ENCODE peak calls at places on chromosomes 13 and 19, in six cellular contexts. N, J, B, X, S and C are unnamed samples.

GRCh38 chr19:13974073-13974472 is 21.8 kb downstream of the DCAF15 start:
- DNase-seq in B (no peak), S (no peak), X (peak; percentile 84), N (peak; percentile 41), J (no peak), C (no peak)

GRCh38 chr19:33249740-33250366 is 24.2 kb upstream of the SLC7A10 start:
- DNase-seq in S (no peak), X (no peak), N (no peak), B (no peak), J (no peak), C (no peak)

GRCh38 chr19:14361824-14362223 is 19.4 kb upstream of the ADGRE5 start:
- DNase-seq in J (no peak), S (no peak), X (peak; percentile 57), N (peak; percentile 46), B (no peak), C (no peak)

GRCh38 chr13:33617055-33617454 is 200.9 kb upstream of the RFC3 start:
- DNase-seq in X (no peak), B (no peak), J (no peak), N (no peak), S (no peak), C (no peak)

GRCh38 chr19:7482584-7483439 is 6.0 kb downstream of the PEX11G start:
- DNase-seq in X (no peak), J (no peak), N (no peak), B (no peak), S (peak; percentile 19), C (peak; percentile 55)

GRCh38 chr13:49625392-49626137 is 2.7 kb upstream of the ARL11 start:
- DNase-seq in J (no peak), S (peak; percentile 28), B (no peak), X (no peak), N (no peak), C (no peak)

GRCh38 chr19:29928831-29929230 is 13.2 kb upstream of the URI1 start:
- DNase-seq in N (no peak), X (peak; percentile 36), J (no peak), B (no peak), S (no peak), C (no peak)

GRCh38 chr19:15096223-15096622 is 11.0 kb upstream of the SYDE1 start:
- DNase-seq in N (no peak), X (no peak), S (no peak), B (no peak), J (no peak), C (no peak)